ENCODE peak calls at places on chromosomes 5 and 9, in eight cellular contexts. One of them, this sample, is unnamed.

GRCh38 chr9:72462340-72462739 is 59.1 kb upstream of the TMC1 start:
- DNase-seq in foreskin fibroblast: no peak
- DNase-seq in psoas muscle: no peak
- DNase-seq in fibroblast of lung: no peak
- DNase-seq in fibroblast of the aortic adventitia: peak; percentile 89
- DNase-seq in AG04450: no peak
- DNase-seq in lower lobe of right lung: no peak
- DNase-seq in heart right ventricle: no peak
- DNase-seq in this sample: no peak

GRCh38 chr9:93898026-93898425 is 57.1 kb downstream of the BARX1 start:
- DNase-seq in foreskin fibroblast: no peak
- DNase-seq in psoas muscle: no peak
- DNase-seq in fibroblast of lung: no peak
- DNase-seq in fibroblast of the aortic adventitia: no peak
- DNase-seq in AG04450: no peak
- DNase-seq in lower lobe of right lung: no peak
- DNase-seq in heart right ventricle: no peak
- DNase-seq in this sample: no peak

GRCh38 chr9:113504725-113505590 is 41.4 kb downstream of the RGS3 start:
- DNase-seq in foreskin fibroblast: no peak
- DNase-seq in psoas muscle: no peak
- DNase-seq in fibroblast of lung: peak; percentile 50
- DNase-seq in fibroblast of the aortic adventitia: no peak
- DNase-seq in AG04450: no peak
- DNase-seq in lower lobe of right lung: peak; percentile 27
- DNase-seq in heart right ventricle: no peak
- DNase-seq in this sample: no peak

GRCh38 chr5:143402464-143403356 is 776 bp downstream of the NR3C1 start:
- DNase-seq in foreskin fibroblast: peak; percentile 23
- DNase-seq in psoas muscle: peak; percentile 86
- DNase-seq in fibroblast of lung: peak; percentile 51
- DNase-seq in fibroblast of the aortic adventitia: peak; percentile 43
- DNase-seq in AG04450: no peak
- DNase-seq in lower lobe of right lung: peak; percentile 83
- DNase-seq in heart right ventricle: peak; percentile 69
- DNase-seq in this sample: peak; percentile 70

GRCh38 chr5:6907320-6907918 is 194.2 kb downstream of the TENT4A start:
- DNase-seq in foreskin fibroblast: no peak
- DNase-seq in psoas muscle: no peak
- DNase-seq in fibroblast of lung: no peak
- DNase-seq in fibroblast of the aortic adventitia: no peak
- DNase-seq in AG04450: no peak
- DNase-seq in lower lobe of right lung: no peak
- DNase-seq in heart right ventricle: no peak
- DNase-seq in this sample: no peak

GRCh38 chr9:98357921-98358535 is 102.6 kb upstream of the TBC1D2 start:
- DNase-seq in foreskin fibroblast: peak; percentile 56
- DNase-seq in psoas muscle: no peak
- DNase-seq in fibroblast of lung: peak; percentile 64
- DNase-seq in fibroblast of the aortic adventitia: peak; percentile 50
- DNase-seq in AG04450: no peak
- DNase-seq in lower lobe of right lung: no peak
- DNase-seq in heart right ventricle: no peak
- DNase-seq in this sample: no peak

GRCh38 chr5:10352404-10353240 is 873 bp upstream of the MARCHF6 start:
- DNase-seq in foreskin fibroblast: no peak
- DNase-seq in psoas muscle: no peak
- DNase-seq in fibroblast of lung: peak; percentile 56
- DNase-seq in fibroblast of the aortic adventitia: peak; percentile 55
- DNase-seq in AG04450: no peak
- DNase-seq in lower lobe of right lung: no peak
- DNase-seq in heart right ventricle: no peak
- DNase-seq in this sample: no peak

GRCh38 chr5:51380603-51381207 is 2.5 kb upstream of the ISL1 start:
- DNase-seq in foreskin fibroblast: no peak
- DNase-seq in psoas muscle: no peak
- DNase-seq in fibroblast of lung: peak; percentile 36
- DNase-seq in fibroblast of the aortic adventitia: peak; percentile 53
- DNase-seq in AG04450: no peak
- DNase-seq in lower lobe of right lung: no peak
- DNase-seq in heart right ventricle: no peak
- DNase-seq in this sample: no peak

GRCh38 chr9:33465596-33466564 is 7.8 kb downstream of the NOL6 start:
- DNase-seq in foreskin fibroblast: no peak
- DNase-seq in psoas muscle: peak; percentile 45
- DNase-seq in fibroblast of lung: no peak
- DNase-seq in fibroblast of the aortic adventitia: no peak
- DNase-seq in AG04450: no peak
- DNase-seq in lower lobe of right lung: peak; percentile 43
- DNase-seq in heart right ventricle: no peak
- DNase-seq in this sample: no peak

GRCh38 chr9:124480621-124480981 is 26.6 kb downstream of the NR5A1 start:
- DNase-seq in foreskin fibroblast: peak; percentile 4
- DNase-seq in psoas muscle: peak; percentile 15
- DNase-seq in fibroblast of lung: peak; percentile 13
- DNase-seq in fibroblast of the aortic adventitia: peak; percentile 4
- DNase-seq in AG04450: no peak
- DNase-seq in lower lobe of right lung: no peak
- DNase-seq in heart right ventricle: no peak
- DNase-seq in this sample: no peak

DNA sequence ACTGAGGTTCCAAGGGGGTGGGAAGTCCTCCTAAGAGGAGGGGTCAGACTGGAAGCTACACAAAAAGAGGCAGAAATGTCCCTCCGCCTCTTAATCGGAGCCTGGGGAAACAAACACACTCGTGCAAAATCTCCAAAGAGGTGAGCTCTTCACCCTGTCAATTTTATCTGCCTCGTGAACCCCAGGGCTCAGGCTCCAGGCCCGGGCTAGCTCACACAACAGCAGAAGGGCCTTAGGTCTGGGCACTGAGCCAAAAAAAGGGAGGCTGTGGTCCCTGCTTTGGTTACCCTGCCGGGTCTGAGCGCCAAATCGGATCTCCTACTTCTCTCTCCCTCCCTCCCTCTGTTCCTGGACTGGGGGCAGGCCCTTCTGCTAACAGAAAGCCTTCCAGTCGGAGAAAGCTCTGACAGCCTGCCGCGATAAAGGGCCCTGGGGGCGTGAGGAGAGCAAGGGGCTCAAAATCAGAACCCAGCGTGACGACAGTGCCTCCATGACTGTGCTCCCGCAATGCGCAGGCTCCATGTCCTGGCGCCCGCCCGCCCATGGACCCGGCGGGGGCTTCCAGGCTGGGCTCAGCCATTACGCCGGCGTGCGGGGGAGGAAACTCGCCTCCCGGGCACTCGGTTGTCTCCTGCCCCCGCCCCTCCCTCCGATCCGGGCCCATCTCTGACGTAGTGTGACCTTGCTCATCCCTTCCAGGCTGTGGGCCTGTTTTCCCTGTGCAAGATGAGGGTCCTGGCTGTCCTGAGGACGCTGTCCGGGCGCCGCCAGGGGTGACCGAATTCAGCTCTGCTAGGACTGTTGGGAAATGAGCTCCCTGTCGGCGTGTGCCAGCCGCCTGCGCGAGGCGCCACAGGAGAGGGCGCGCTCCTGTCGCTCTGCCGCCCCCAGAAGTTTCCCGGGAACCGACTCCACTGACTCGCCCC is 865 bp upstream of the SLC22A4 start:
- DNase-seq in foreskin fibroblast: peak; percentile 84
- DNase-seq in psoas muscle: peak; percentile 93
- DNase-seq in fibroblast of lung: peak; percentile 84
- DNase-seq in fibroblast of the aortic adventitia: peak; percentile 85
- DNase-seq in AG04450: peak; percentile 66
- DNase-seq in lower lobe of right lung: peak; percentile 89
- DNase-seq in heart right ventricle: peak; percentile 93
- DNase-seq in this sample: peak; percentile 93
- TF ChIP-seq CTCF in foreskin fibroblast: peak; percentile 15
- TF ChIP-seq CTCF in psoas muscle: peak; percentile 24
- TF ChIP-seq CTCF in fibroblast of lung: peak; percentile 17
- TF ChIP-seq CTCF in fibroblast of the aortic adventitia: no peak
- TF ChIP-seq CTCF in AG04450: peak; percentile 18
- TF ChIP-seq CTCF in lower lobe of right lung: peak; percentile 28
- TF ChIP-seq CTCF in heart right ventricle: peak; percentile 40
- TF ChIP-seq CTCF in this sample: no peak

GRCh38 chr9:82764270-82764669 is 298.7 kb downstream of the RASEF start:
- DNase-seq in foreskin fibroblast: no peak
- DNase-seq in psoas muscle: no peak
- DNase-seq in fibroblast of lung: no peak
- DNase-seq in fibroblast of the aortic adventitia: no peak
- DNase-seq in AG04450: no peak
- DNase-seq in lower lobe of right lung: no peak
- DNase-seq in heart right ventricle: no peak
- DNase-seq in this sample: no peak

GRCh38 chr9:82757921-82758320 is 305.0 kb downstream of the RASEF start:
- DNase-seq in foreskin fibroblast: no peak
- DNase-seq in psoas muscle: no peak
- DNase-seq in fibroblast of lung: no peak
- DNase-seq in fibroblast of the aortic adventitia: no peak
- DNase-seq in AG04450: no peak
- DNase-seq in lower lobe of right lung: no peak
- DNase-seq in heart right ventricle: no peak
- DNase-seq in this sample: no peak

GRCh38 chr9:82761911-82762310 is 301.0 kb downstream of the RASEF start:
- DNase-seq in foreskin fibroblast: no peak
- DNase-seq in psoas muscle: no peak
- DNase-seq in fibroblast of lung: no peak
- DNase-seq in fibroblast of the aortic adventitia: no peak
- DNase-seq in AG04450: no peak
- DNase-seq in lower lobe of right lung: no peak
- DNase-seq in heart right ventricle: no peak
- DNase-seq in this sample: no peak

GRCh38 chr9:82763631-82764030 is 299.3 kb downstream of the RASEF start:
- DNase-seq in foreskin fibroblast: no peak
- DNase-seq in psoas muscle: no peak
- DNase-seq in fibroblast of lung: no peak
- DNase-seq in fibroblast of the aortic adventitia: no peak
- DNase-seq in AG04450: no peak
- DNase-seq in lower lobe of right lung: no peak
- DNase-seq in heart right ventricle: no peak
- DNase-seq in this sample: no peak
- TF ChIP-seq CTCF in foreskin fibroblast: no peak
- TF ChIP-seq CTCF in psoas muscle: no peak
- TF ChIP-seq CTCF in fibroblast of lung: no peak
- TF ChIP-seq CTCF in fibroblast of the aortic adventitia: no peak
- TF ChIP-seq CTCF in AG04450: no peak
- TF ChIP-seq CTCF in lower lobe of right lung: no peak
- TF ChIP-seq CTCF in heart right ventricle: no peak
- TF ChIP-seq CTCF in this sample: no peak

DNA sequence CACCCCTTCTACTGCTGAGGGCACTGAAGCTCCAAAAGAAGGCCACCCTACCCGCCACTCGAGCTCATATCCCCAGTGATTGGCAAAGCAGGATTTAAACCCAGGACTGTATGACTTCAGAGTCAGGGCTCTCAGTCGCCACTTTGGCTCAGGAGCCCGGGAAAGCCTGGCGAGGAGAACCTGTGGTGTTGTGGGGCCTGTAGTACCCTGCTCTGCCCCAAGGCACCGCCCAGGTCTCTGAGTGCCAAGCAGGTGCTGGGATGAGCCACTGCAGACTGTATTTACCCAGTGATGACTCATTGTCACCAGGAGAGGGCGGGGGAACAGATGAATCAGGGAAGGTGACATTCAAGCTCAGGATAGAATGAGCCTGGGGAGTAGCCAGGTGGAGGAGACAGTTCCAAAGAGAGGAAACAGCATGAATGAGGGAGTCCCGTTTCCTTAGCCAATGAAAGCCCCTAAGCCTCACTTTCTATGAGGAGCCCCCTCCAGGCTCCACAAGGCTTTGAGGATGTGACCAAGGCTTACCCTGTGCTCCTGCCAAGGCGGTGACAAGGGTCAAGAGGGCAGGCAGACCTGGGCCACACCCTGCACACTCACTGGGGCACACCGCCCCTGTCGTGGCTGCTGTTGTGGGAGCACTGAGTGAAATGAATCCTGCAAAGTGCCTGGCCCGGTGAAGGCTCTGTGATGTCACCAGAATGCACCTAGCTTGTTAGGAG is 17.8 kb upstream of the DPM2 start:
- DNase-seq in foreskin fibroblast: no peak
- DNase-seq in psoas muscle: peak; percentile 94
- DNase-seq in fibroblast of lung: no peak
- DNase-seq in fibroblast of the aortic adventitia: no peak
- DNase-seq in AG04450: no peak
- DNase-seq in lower lobe of right lung: peak; percentile 82
- DNase-seq in heart right ventricle: peak; percentile 68
- DNase-seq in this sample: peak; percentile 88
- TF ChIP-seq CTCF in foreskin fibroblast: no peak
- TF ChIP-seq CTCF in psoas muscle: peak; percentile 54
- TF ChIP-seq CTCF in fibroblast of lung: no peak
- TF ChIP-seq CTCF in fibroblast of the aortic adventitia: peak; percentile 24
- TF ChIP-seq CTCF in AG04450: no peak
- TF ChIP-seq CTCF in lower lobe of right lung: peak; percentile 29
- TF ChIP-seq CTCF in heart right ventricle: peak; percentile 43
- TF ChIP-seq CTCF in this sample: no peak

GRCh38 chr5:91538179-91538578 is 155.1 kb upstream of the ARRDC3 start:
- DNase-seq in foreskin fibroblast: no peak
- DNase-seq in psoas muscle: no peak
- DNase-seq in fibroblast of lung: no peak
- DNase-seq in fibroblast of the aortic adventitia: no peak
- DNase-seq in AG04450: no peak
- DNase-seq in lower lobe of right lung: no peak
- DNase-seq in heart right ventricle: no peak
- DNase-seq in this sample: no peak
- TF ChIP-seq CTCF in foreskin fibroblast: no peak
- TF ChIP-seq CTCF in psoas muscle: no peak
- TF ChIP-seq CTCF in fibroblast of lung: no peak
- TF ChIP-seq CTCF in fibroblast of the aortic adventitia: no peak
- TF ChIP-seq CTCF in AG04450: no peak
- TF ChIP-seq CTCF in lower lobe of right lung: no peak
- TF ChIP-seq CTCF in heart right ventricle: no peak
- TF ChIP-seq CTCF in this sample: no peak

This sample was measured in left lung.